ENCODE peak calls at places on chromosome 19, in seven cellular contexts. Q is neuronal stem cell, M is mesendoderm, W is H9, J is H1, N is mesenchymal stem cell, G is trophoblast cell. R is an unnamed sample.

GRCh38 chr19:49591731-49592485 is 926 bp downstream of the PRR12 start:
- DNase-seq in Q (no peak), M (peak; percentile 85), W (peak; percentile 78), J (peak; percentile 79), N (peak; percentile 66), G (peak; percentile 57), R (peak; percentile 26)

GRCh38 chr19:49894879-49895565 is 1.7 kb downstream of the IL4I1 start:
- DNase-seq in Q (no peak), M (no peak), W (no peak), J (no peak), N (no peak), G (peak; percentile 27), R (no peak)

GRCh38 chr19:4337906-4338440 is 654 bp downstream of the STAP2 start:
- DNase-seq in Q (no peak), M (peak; percentile 54), W (no peak), J (no peak), N (peak; percentile 39), G (peak; percentile 17), R (no peak)

GRCh38 chr19:38409631-38410133 is 6.8 kb downstream of the FAM98C start:
- DNase-seq in Q (no peak), M (no peak), W (no peak), J (no peak), N (no peak), G (no peak), R (peak; percentile 54)

GRCh38 chr19:18310966-18311365 is 11.9 kb downstream of the LSM4 start:
- DNase-seq in Q (no peak), M (no peak), W (no peak), J (no peak), N (no peak), G (no peak), R (no peak)

GRCh38 chr19:42024622-42025111 is 30.6 kb upstream of the ATP1A3 start:
- DNase-seq in Q (no peak), M (no peak), W (no peak), J (no peak), N (peak; percentile 53), G (no peak), R (peak; percentile 48)

GRCh38 chr19:54390942-54391577 is 24.2 kb upstream of the TTYH1 start:
- DNase-seq in Q (peak; percentile 83), M (peak; percentile 80), W (peak; percentile 82), J (peak; percentile 77), N (peak; percentile 63), G (peak; percentile 75), R (peak; percentile 60)

GRCh38 chr19:14475251-14476073 is at the start of gene PTGER1:
- DNase-seq in Q (no peak), M (peak; percentile 58), W (peak; percentile 69), J (peak; percentile 76), N (peak; percentile 61), G (peak; percentile 22), R (peak; percentile 35)

GRCh38 chr19:37655689-37656491 is 625 bp upstream of the ZFP30 start:
- DNase-seq in Q (peak; percentile 89), M (peak; percentile 88), W (peak; percentile 88), J (peak; percentile 89), N (peak; percentile 86), G (peak; percentile 88), R (peak; percentile 68)

GRCh38 chr19:36266375-36266961 is 51.6 kb downstream of the ZNF146 start:
- DNase-seq in Q (no peak), M (no peak), W (no peak), J (no peak), N (no peak), G (peak; percentile 92), R (no peak)

GRCh38 chr19:19268453-19269385 is 4.4 kb downstream of the TM6SF2 start:
- DNase-seq in Q (no peak), M (no peak), W (no peak), J (no peak), N (no peak), G (no peak), R (no peak)

GRCh38 chr19:30046522-30046921 is 104.5 kb downstream of the URI1 start:
- DNase-seq in Q (no peak), M (peak; percentile 43), W (no peak), J (no peak), N (no peak), G (no peak), R (peak; percentile 1)

GRCh38 chr19:57903298-57904174 is 12.9 kb downstream of the ZNF417 start:
- DNase-seq in Q (no peak), M (peak; percentile 52), W (no peak), J (no peak), N (peak; percentile 61), G (peak; percentile 82), R (peak; percentile 53)

GRCh38 chr19:5138606-5139594 is 170.0 kb downstream of the KDM4B start:
- DNase-seq in Q (no peak), M (no peak), W (no peak), J (no peak), N (peak; percentile 77), G (peak; percentile 96), R (peak; percentile 47)

GRCh38 chr19:55087542-55087935 is 11.9 kb downstream of the EPS8L1 start:
- DNase-seq in Q (no peak), M (no peak), W (no peak), J (no peak), N (no peak), G (no peak), R (peak; percentile 16)

GRCh38 chr19:2235396-2236284 is 489 bp downstream of the PLEKHJ1 start:
- DNase-seq in Q (no peak), M (peak; percentile 40), W (no peak), J (peak; percentile 62), N (no peak), G (peak; percentile 76), R (no peak)

GRCh38 chr19:14450168-14450874 is 17.2 kb downstream of the PKN1 start:
- DNase-seq in Q (no peak), M (peak; percentile 92), W (peak; percentile 99), J (peak; percentile 99), N (peak; percentile 55), G (peak; percentile 44), R (no peak)

GRCh38 chr19:39542198-39542597 is 2.2 kb upstream of the EID2 start:
- DNase-seq in Q (no peak), M (peak; percentile 39), W (no peak), J (peak; percentile 24), N (no peak), G (peak; percentile 25), R (no peak)

GRCh38 chr19:29887498-29887897 is 54.5 kb upstream of the URI1 start:
- DNase-seq in Q (no peak), M (no peak), W (no peak), J (no peak), N (no peak), G (no peak), R (peak; percentile 10)

DNA sequence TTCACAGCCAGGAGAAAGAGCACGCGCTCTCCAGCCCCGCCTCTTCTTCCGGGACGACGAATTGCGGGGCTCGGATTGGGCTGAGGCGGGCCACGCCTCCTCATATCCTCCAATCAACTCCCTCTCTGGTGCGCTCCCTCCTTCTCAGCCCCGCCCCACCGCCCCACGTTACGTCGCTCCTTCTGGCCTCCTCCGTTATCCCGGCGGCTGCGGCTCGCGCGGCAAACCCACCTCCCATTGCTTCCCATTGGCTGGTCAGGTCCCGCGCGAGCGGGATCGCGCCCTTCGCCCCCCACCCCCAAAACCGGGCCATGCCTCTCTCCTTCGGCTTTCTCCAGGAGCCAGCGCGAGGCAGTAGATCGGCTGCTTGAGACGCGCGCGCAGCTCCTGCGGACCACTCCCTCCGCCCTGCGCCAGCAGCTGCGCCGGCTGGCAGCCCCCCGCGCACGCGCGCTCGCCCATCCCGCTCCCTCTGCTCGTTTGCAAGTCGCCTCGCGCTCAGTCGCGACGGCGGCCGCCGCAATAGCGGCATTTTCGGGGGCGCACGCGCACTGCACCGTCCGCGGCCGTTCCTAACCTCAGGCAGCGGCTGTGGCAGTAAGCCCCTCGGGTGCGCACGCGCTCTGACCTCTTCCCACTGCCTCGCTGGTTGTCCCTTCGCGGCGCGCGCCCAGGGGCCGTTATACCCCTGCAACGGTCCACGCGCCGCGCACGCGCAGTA is 512 bp upstream of the ARHGAP35 start:
- DNase-seq in Q (peak; percentile 97), M (peak; percentile 99), W (peak; percentile 99), J (peak; percentile 95), N (peak; percentile 99), G (peak; percentile 95), R (peak; percentile 98)
- H3K18ac ChIP-seq in Q (peak overlapping the region; percentile 100), M (peak overlapping the region; percentile 45), W (peak overlapping the region; percentile 96), J (peak overlapping the region; percentile 98), N (peak overlapping the region; percentile 100), G (peak overlapping the region; percentile 64), R (peak overlapping the region; percentile 37)

GRCh38 chr19:46019270-46019669 is 3.6 kb downstream of the PGLYRP1 start:
- DNase-seq in Q (no peak), M (no peak), W (no peak), J (no peak), N (no peak), G (no peak), R (no peak)
- H3K18ac ChIP-seq in Q (no peak overlapping the region), M (no peak overlapping the region), W (no peak overlapping the region), J (no peak overlapping the region), N (no peak overlapping the region), G (no peak overlapping the region), R (no peak overlapping the region)

GRCh38 chr19:24054044-24054935 is 32.7 kb upstream of the ZNF254 start:
- DNase-seq in Q (no peak), M (no peak), W (no peak), J (no peak), N (peak; percentile 83), G (peak; percentile 99), R (peak; percentile 95)

GRCh38 chr19:24049537-24049936 is 37.5 kb upstream of the ZNF254 start:
- DNase-seq in Q (no peak), M (no peak), W (no peak), J (no peak), N (no peak), G (no peak), R (no peak)

GRCh38 chr19:24052811-24053210 is 34.2 kb upstream of the ZNF254 start:
- DNase-seq in Q (no peak), M (no peak), W (no peak), J (no peak), N (peak; percentile 26), G (no peak), R (peak; percentile 59)

GRCh38 chr19:24053601-24054000 is 33.4 kb upstream of the ZNF254 start:
- DNase-seq in Q (no peak), M (no peak), W (no peak), J (no peak), N (no peak), G (no peak), R (no peak)

DNA sequence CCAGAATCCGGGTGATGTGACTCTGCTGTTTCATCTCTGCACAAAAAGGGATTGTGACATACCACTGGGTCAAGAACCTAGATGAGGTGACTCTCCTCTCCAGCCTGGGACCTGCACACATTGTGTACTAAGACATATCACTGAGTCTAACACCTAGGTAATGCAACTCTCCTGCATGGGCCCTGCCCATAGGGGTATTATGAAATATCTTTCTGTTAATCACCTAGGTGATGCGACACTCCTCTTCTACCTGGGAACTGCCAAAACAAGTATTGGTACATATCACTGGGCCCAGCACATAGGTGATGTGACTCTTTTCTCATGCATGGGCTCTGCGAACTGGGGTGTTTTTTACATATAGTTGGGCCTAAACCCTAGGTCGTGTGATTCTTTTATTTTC is 35.5 kb upstream of the ZNF254 start:
- DNase-seq in Q (no peak), M (no peak), W (no peak), J (no peak), N (no peak), G (peak; percentile 96), R (no peak)
- H3K18ac ChIP-seq in Q (no peak overlapping the region), M (no peak overlapping the region), W (no peak overlapping the region), J (no peak overlapping the region), N (no peak overlapping the region), G (no peak overlapping the region), R (no peak overlapping the region)

GRCh38 chr19:11033763-11034162 is 55.5 kb upstream of the LDLR start:
- DNase-seq in Q (no peak), M (no peak), W (no peak), J (no peak), N (no peak), G (no peak), R (no peak)
- H3K18ac ChIP-seq in Q (no peak overlapping the region), M (no peak overlapping the region), W (no peak overlapping the region), J (no peak overlapping the region), N (no peak overlapping the region), G (no peak overlapping the region), R (no peak overlapping the region)